ENCODE peak calls at places on chromosome X, in seven cellular contexts. X is frontal cortex, V is left ventricle myocardium superior, S is kidney tubule cell, Q is left colon, A is RPMI7951, B is ELR. D is an unnamed sample.

GRCh38 chrX:9788908-9789307 is 2.7 kb downstream of the SHROOM2 start:
- DNase-seq in A (peak), S (no peak), B (no peak), Q (no peak), V (no peak), X (no peak), D (peak)

GRCh38 chrX:111519215-111519614 is 7.8 kb downstream of the SERTM2 start:
- DNase-seq in X (no peak), S (peak), V (no peak), B (no peak), A (peak), Q (no peak), D (no peak)

GRCh38 chrX:37716502-37717068 is 31.0 kb downstream of the XK start:
- DNase-seq in X (no peak), Q (no peak), A (no peak), V (no peak), S (no peak), B (no peak), D (no peak)

GRCh38 chrX:3713225-3713936 is at the start of gene PRKX:
- DNase-seq in S (peak), Q (peak), X (peak), B (peak), A (peak), V (peak), D (peak)

GRCh38 chrX:135437867-135438733 is 16.4 kb downstream of the SMIM10L2A start:
- DNase-seq in X (no peak), Q (no peak), A (no peak), S (no peak), V (no peak), B (no peak), D (no peak)

GRCh38 chrX:13551610-13552009 is 17.8 kb upstream of the EGFL6 start:
- DNase-seq in A (no peak), Q (no peak), B (no peak), V (no peak), X (no peak), S (no peak), D (no peak)

GRCh38 chrX:15468036-15468435 is 25.1 kb downstream of the PIR start:
- DNase-seq in A (peak), S (peak), X (peak), V (no peak), Q (peak), B (peak), D (peak)

GRCh38 chrX:88863726-88864125 is 116.7 kb downstream of the CPXCR1 start:
- DNase-seq in X (no peak), S (no peak), A (no peak), B (no peak), V (no peak), Q (no peak), D (no peak)

GRCh38 chrX:9708923-9709553 is 56.6 kb downstream of the GPR143 start:
- DNase-seq in B (peak), A (peak), V (peak), X (peak), Q (peak), S (peak), D (peak)

GRCh38 chrX:138748480-138748879 is 37.0 kb upstream of the FGF13 start:
- DNase-seq in V (no peak), Q (no peak), S (peak), X (no peak), A (no peak), B (peak), D (peak)

GRCh38 chrX:152937236-152937635 is 39.4 kb downstream of the ZNF185 start:
- DNase-seq in S (no peak), Q (no peak), B (no peak), X (no peak), A (no peak), V (no peak), D (no peak)

GRCh38 chrX:85365370-85365995 is 14.0 kb downstream of the POF1B start:
- DNase-seq in Q (no peak), A (no peak), S (no peak), B (no peak), X (no peak), V (no peak), D (no peak)

GRCh38 chrX:154466907-154467306 is 8.8 kb downstream of the PLXNA3 start:
- DNase-seq in B (no peak), V (no peak), A (no peak), S (no peak), Q (no peak), X (no peak), D (no peak)

D was measured in A673.